ENCODE peak calls at places on chromosome 14, in eight cellular contexts. Q is kidney epithelial cell, N is BJ, V is thyroid gland, J is mucosa of descending colon, P is heart right ventricle, E is cardiac fibroblast, A is mammary epithelial cell. Z is an unnamed sample.

GRCh38 chr14:91727121-91727520 is 4.8 kb downstream of the CATSPERB start:
- DNase-seq in Q (no peak), N (no peak), V (no peak), J (no peak), P (no peak), E (no peak), A (no peak), Z (peak; percentile 68)

GRCh38 chr14:47039336-47039735 is 387.8 kb upstream of the RPL10L start:
- DNase-seq in Q (no peak), N (no peak), V (no peak), J (no peak), P (no peak), E (no peak), A (no peak), Z (no peak)

GRCh38 chr14:100528962-100529560 is 58.2 kb downstream of the BEGAIN start:
- DNase-seq in Q (no peak), N (no peak), V (no peak), J (no peak), P (no peak), E (no peak), A (no peak), Z (no peak)

GRCh38 chr14:64878775-64879634 is 702 bp downstream of the SPTB start:
- DNase-seq in Q (no peak), N (no peak), V (peak; percentile 4), J (peak; percentile 32), P (peak; percentile 13), E (no peak), A (no peak), Z (no peak)

GRCh38 chr14:92099802-92100201 is 6.6 kb downstream of the ATXN3 start:
- DNase-seq in Q (no peak), N (no peak), V (no peak), J (no peak), P (no peak), E (no peak), A (no peak), Z (no peak)

GRCh38 chr14:91322623-91323022 is 78.1 kb upstream of the GPR68 start:
- DNase-seq in Q (no peak), N (no peak), V (no peak), J (no peak), P (no peak), E (no peak), A (no peak), Z (no peak)

GRCh38 chr14:21852061-21852664 is 178.5 kb upstream of the OR4E1 start:
- DNase-seq in Q (no peak), N (no peak), V (peak; percentile 47), J (peak; percentile 59), P (peak; percentile 21), E (peak; percentile 18), A (peak; percentile 17), Z (peak; percentile 12)

GRCh38 chr14:54562334-54562733 is 4.6 kb upstream of the SAMD4A start:
- DNase-seq in Q (no peak), N (no peak), V (no peak), J (no peak), P (no peak), E (no peak), A (no peak), Z (peak; percentile 21)

GRCh38 chr14:69268223-69268622 is 8.3 kb downstream of the GALNT16 start:
- DNase-seq in Q (no peak), N (no peak), V (no peak), J (no peak), P (no peak), E (peak; percentile 40), A (no peak), Z (peak; percentile 64)

GRCh38 chr14:104171029-104171697 is 32.8 kb downstream of the KIF26A start:
- DNase-seq in Q (no peak), N (no peak), V (peak; percentile 30), J (no peak), P (no peak), E (no peak), A (peak; percentile 35), Z (no peak)
- TF ChIP-seq CTCF in Q (no peak), N (no peak), V (no peak), J (no peak), P (no peak), E (no peak), A (no peak), Z (no peak)

GRCh38 chr14:76957224-76957881 is 71.2 kb downstream of the IRF2BPL start:
- DNase-seq in Q (no peak), N (no peak), V (peak; percentile 88), J (no peak), P (no peak), E (no peak), A (no peak), Z (no peak)
- H3K4me3 ChIP-seq in Q (no peak overlapping the region), N (no peak overlapping the region), V (no peak overlapping the region), J (no peak overlapping the region), P (no peak overlapping the region), E (no peak overlapping the region), A (no peak overlapping the region), Z (no peak overlapping the region)

GRCh38 chr14:102590667-102591099 is 1.8 kb upstream of the RCOR1 start:
- DNase-seq in Q (no peak), N (no peak), V (peak; percentile 17), J (peak; percentile 53), P (peak; percentile 37), E (peak; percentile 70), A (peak; percentile 65), Z (peak; percentile 46)
- TF ChIP-seq CTCF in Q (peak; percentile 72), N (peak; percentile 73), V (no peak), J (no peak), P (peak; percentile 42), E (peak; percentile 55), A (peak; percentile 49), Z (peak; percentile 67)

GRCh38 chr14:89406941-89407340 is 10.1 kb downstream of the FOXN3 start:
- DNase-seq in Q (no peak), N (no peak), V (no peak), J (no peak), P (no peak), E (peak; percentile 47), A (no peak), Z (peak; percentile 16)

GRCh38 chr14:89409961-89410360 is 7.1 kb downstream of the FOXN3 start:
- DNase-seq in Q (no peak), N (no peak), V (no peak), J (no peak), P (no peak), E (no peak), A (no peak), Z (no peak)

GRCh38 chr14:89411976-89412375 is 5.1 kb downstream of the FOXN3 start:
- DNase-seq in Q (no peak), N (no peak), V (no peak), J (no peak), P (no peak), E (no peak), A (no peak), Z (no peak)

GRCh38 chr14:89407856-89408255 is 9.2 kb downstream of the FOXN3 start:
- DNase-seq in Q (no peak), N (no peak), V (no peak), J (no peak), P (no peak), E (no peak), A (no peak), Z (peak; percentile 37)

DNA sequence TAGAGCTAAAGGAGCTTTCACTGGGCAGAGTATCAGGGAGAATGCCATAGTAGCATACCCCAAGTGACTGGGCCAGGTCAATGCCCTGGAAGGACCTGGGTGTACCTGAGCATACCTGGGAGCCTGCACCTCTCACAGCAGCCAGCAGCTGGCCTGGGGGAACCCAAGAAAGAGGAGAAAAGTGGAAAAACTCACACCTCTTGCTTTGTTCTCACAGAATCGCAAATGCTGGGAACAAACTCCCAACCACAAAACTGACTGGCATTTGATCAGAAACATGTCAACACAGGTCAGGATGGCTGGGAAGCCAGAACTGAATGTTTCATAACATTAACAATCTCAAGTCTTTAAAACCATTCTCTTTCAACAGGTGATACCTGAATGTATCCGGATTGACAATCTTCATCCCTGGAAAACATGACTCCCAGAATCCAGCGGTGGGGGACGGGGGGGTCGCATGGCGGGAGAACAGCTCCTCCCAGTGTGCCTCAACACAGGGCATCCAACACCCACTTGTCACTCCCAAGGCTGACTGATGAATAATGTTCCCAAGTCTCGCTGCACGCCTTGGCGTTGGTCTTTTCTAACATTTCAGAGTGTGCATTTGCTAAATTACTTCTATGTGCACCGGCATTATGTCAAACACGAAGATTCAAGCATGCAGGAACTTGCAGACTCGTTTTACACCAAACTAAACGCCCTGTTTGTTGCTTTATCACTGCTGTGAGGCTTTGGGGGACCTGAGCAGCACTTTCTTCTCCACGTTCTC is 7.9 kb downstream of the FOXN3 start:
- DNase-seq in Q (no peak), N (no peak), V (no peak), J (no peak), P (no peak), E (peak; percentile 44), A (peak; percentile 85), Z (no peak)
- H3K4me3 ChIP-seq in Q (no peak overlapping the region), N (no peak overlapping the region), V (no peak overlapping the region), J (no peak overlapping the region), P (no peak overlapping the region), E (no peak overlapping the region), A (no peak overlapping the region), Z (no peak overlapping the region)

DNA sequence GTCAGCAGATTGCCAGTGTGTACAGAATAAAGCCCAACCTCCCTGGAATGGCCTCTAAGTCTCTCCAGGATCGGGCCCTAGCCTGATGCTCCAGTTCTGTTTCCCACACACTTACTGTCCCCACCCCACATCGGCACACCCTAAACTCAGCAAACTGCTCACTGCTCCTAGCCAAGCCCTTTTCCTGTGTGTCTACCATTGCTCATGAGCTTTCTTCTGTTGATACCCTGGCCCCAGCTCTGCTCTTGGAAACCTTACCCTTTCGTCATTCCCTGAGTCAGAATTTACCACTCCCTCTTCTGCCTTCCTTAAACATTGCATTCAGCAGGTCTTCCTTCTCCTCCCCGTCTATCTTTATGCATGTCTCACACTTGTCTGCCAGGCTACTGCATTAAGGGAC is 158.9 kb downstream of the TMX1 start:
- DNase-seq in Q (peak; percentile 72), N (peak; percentile 59), V (no peak), J (no peak), P (no peak), E (peak; percentile 71), A (peak; percentile 99), Z (peak; percentile 95)
- TF ChIP-seq CTCF in Q (no peak), N (peak; percentile 10), V (no peak), J (no peak), P (no peak), E (no peak), A (peak; percentile 29), Z (peak; percentile 33)

Z was measured in fibroblast of the aortic adventitia.